ENCODE peak calls at places on chromosomes 11 and 22, in six cellular contexts. K is IMR-90, L is HCT116, A is body of pancreas, R is sigmoid colon, O is transverse colon. F is an unnamed sample. For H3K4me1 and H3K27me3, the result is how much of the 10 kb centered on the place peaks cover.

GRCh38 chr22:50581950-50582561 is 593 bp downstream of the CHKB start:
- DNase-seq in K (no peak), L (no peak), A (peak), R (peak), O (peak), F (no peak)

GRCh38 chr11:8167796-8168195 is 1.0 kb downstream of the RIC3 start:
- DNase-seq in K (peak), L (no peak), A (no peak), R (no peak), O (no peak), F (no peak)

GRCh38 chr11:45924036-45924915 is 1.8 kb downstream of the LARGE2 start:
- DNase-seq in K (no peak), L (no peak), A (no peak), R (peak), O (peak), F (no peak)

GRCh38 chr11:2675540-2675939 is 24.3 kb downstream of the KCNQ1OT1 start:
- DNase-seq in K (no peak), L (no peak), A (no peak), R (peak), O (no peak), F (no peak)

GRCh38 chr22:44758970-44759365 is 6.6 kb downstream of the ARHGAP8 start:
- DNase-seq in K (no peak), L (no peak), A (no peak), R (no peak), O (no peak), F (no peak)

GRCh38 chr11:73623651-73624050 is 22.7 kb upstream of the PLEKHB1 start:
- DNase-seq in K (no peak), L (no peak), A (peak), R (no peak), O (no peak), F (no peak)

GRCh38 chr11:102807921-102808320 is 10.0 kb upstream of the MMP1 start:
- DNase-seq in K (peak), L (peak), A (no peak), R (no peak), O (no peak), F (no peak)

GRCh38 chr11:97092823-97093222 is 703.0 kb downstream of the JRKL start:
- DNase-seq in K (no peak), L (no peak), A (no peak), R (no peak), O (no peak), F (no peak)

GRCh38 chr11:73875840-73876239 is 806 bp downstream of the COA4 start:
- DNase-seq in K (no peak), L (no peak), A (no peak), R (no peak), O (no peak), F (no peak)

GRCh38 chr11:60924906-60925684 is 835 bp downstream of the TMEM132A start:
- DNase-seq in K (no peak), L (no peak), A (no peak), R (no peak), O (no peak), F (no peak)

GRCh38 chr11:46918087-46918751 is at the start of gene LRP4:
- DNase-seq in K (no peak), L (no peak), A (peak), R (peak), O (peak), F (no peak)

GRCh38 chr11:56509439-56509838 is 18.3 kb upstream of the OR5M8 start:
- DNase-seq in K (no peak), L (no peak), A (no peak), R (no peak), O (peak), F (no peak)

GRCh38 chr22:36405671-36406070 is 17.9 kb upstream of the MYH9 start:
- DNase-seq in K (no peak), L (no peak), A (peak), R (no peak), O (peak), F (no peak)

GRCh38 chr11:130644187-130644586 is 195.7 kb downstream of the ADAMTS15 start:
- DNase-seq in K (no peak), L (no peak), A (no peak), R (no peak), O (peak), F (no peak)

GRCh38 chr11:269146-269890 is 8.9 kb upstream of the NLRP6 start:
- DNase-seq in K (no peak), L (no peak), A (peak), R (no peak), O (no peak), F (no peak)

GRCh38 chr11:76694664-76695063 is 24.1 kb upstream of the LRRC32 start:
- DNase-seq in K (peak), L (no peak), A (no peak), R (no peak), O (no peak), F (no peak)

GRCh38 chr11:121763526-121763925 is 310.8 kb upstream of the SORL1-AS1 start:
- DNase-seq in K (no peak), L (no peak), A (no peak), R (no peak), O (no peak), F (no peak)

GRCh38 chr11:1168721-1169161 is 11.0 kb downstream of the MUC5AC start:
- DNase-seq in K (no peak), L (no peak), A (no peak), R (peak), O (no peak), F (no peak)

GRCh38 chr11:121018746-121019145 is 5.2 kb upstream of the TBCEL start:
- DNase-seq in K (no peak), L (no peak), A (no peak), R (no peak), O (no peak), F (no peak)

GRCh38 chr22:30208631-30209603 is 37.6 kb downstream of the LIF start:
- DNase-seq in K (peak), L (no peak), A (peak), R (peak), O (peak), F (no peak)

GRCh38 chr11:2940930-2941821 is 12.0 kb upstream of the PHLDA2 start:
- DNase-seq in K (no peak), L (no peak), A (peak), R (peak), O (peak), F (no peak)

GRCh38 chr11:78595431-78596130 is 20.9 kb upstream of the NARS2 start:
- DNase-seq in K (peak), L (no peak), A (no peak), R (no peak), O (no peak), F (no peak)

GRCh38 chr11:86499723-86500129 is 125.0 kb downstream of the CCDC81 start:
- DNase-seq in K (no peak), L (no peak), A (peak), R (no peak), O (no peak), F (no peak)

GRCh38 chr22:35350539-35351503 is 30.1 kb upstream of the HMOX1 start:
- DNase-seq in K (peak), L (peak), A (peak), R (peak), O (peak), F (peak)
- H3K4me1 ChIP-seq in K (under half), L (under half), A (under half), R (under half), O (under half), F (under half)

DNA sequence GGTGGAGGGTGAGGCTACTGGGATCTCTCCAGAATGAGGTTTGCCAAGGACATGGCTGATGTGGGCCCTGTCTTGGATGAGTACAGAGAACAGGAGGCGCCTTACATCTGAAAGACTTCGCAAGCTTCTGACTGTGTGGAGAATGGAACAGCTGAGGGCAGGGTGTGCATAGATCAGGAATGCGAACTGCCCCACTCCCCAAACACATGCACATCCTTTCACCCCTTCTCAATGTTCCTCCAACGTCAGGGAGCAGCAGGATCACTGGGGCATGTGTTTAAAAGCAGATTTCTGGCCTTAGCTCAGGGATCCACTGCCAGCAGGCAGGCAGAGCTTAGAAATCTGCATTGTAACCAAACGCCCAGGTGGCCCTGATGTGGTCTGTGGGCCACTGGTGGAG is 36.5 kb downstream of the CACNA1I start:
- DNase-seq in K (no peak), L (no peak), A (no peak), R (no peak), O (no peak), F (no peak)
- H3K27me3 ChIP-seq in K (under half), L (under half), A (under half), R (under half), O (under half), F (under half)

DNA sequence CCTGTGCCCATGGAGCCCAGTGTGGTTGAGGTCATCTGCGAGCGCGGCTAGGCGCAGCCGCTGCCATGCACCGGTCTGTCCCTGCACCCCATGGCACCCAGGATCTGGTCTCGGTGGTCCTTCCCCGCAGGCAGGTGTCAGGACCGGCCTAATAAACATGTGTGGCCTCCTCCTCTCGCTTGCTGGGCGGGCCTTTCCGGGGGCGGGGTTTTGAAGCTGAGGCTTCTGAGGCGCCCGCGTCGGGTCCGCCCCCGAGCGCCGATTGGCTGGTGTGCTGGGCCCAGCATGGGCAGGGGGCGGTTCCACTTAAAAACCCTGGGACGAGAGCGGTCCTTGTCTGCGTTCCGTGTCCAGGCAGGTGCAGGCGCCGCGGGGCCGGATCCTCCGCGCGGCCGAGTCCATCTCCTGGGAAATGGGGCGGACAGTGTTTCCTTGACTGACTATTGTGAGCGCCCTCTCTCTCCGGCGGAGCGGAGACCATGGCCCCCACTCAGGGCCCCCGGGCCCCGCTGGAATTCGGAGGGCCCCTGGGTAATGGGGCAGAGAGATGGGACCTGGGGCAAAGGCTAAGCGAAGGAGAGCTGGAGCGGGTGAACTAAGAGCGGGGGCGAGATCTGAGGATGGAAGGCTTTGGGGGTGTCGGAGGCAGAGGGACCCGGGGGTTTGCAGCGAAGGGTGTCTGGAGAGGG is at the start of gene TM7SF2:
- DNase-seq in K (peak), L (peak), A (peak), R (peak), O (peak), F (peak)
- TF ChIP-seq POLR2A in K (peak), L (peak), A (peak), R (peak), O (peak), F (peak)

GRCh38 chr22:23228503-23228902 is 48.2 kb downstream of the BCR start:
- DNase-seq in K (no peak), L (no peak), A (no peak), R (no peak), O (no peak), F (no peak)

GRCh38 chr22:23226497-23226850 is 46.2 kb downstream of the BCR start:
- DNase-seq in K (no peak), L (no peak), A (no peak), R (no peak), O (no peak), F (no peak)

GRCh38 chr22:23225724-23226496 is 45.6 kb downstream of the BCR start:
- DNase-seq in K (no peak), L (no peak), A (no peak), R (no peak), O (peak), F (no peak)

GRCh38 chr22:23225337-23225723 is 45.0 kb downstream of the BCR start:
- DNase-seq in K (no peak), L (no peak), A (no peak), R (no peak), O (no peak), F (no peak)

GRCh38 chr22:23227380-23227779 is 47.1 kb downstream of the BCR start:
- DNase-seq in K (no peak), L (no peak), A (no peak), R (no peak), O (no peak), F (no peak)
- H3K4me1 ChIP-seq in K (under half), L (under half), A (under half), R (half or more), O (under half), F (half or more)

F was measured in esophagus squamous epithelium.